ENCODE peak calls at places on chromosomes 4 and X, in eight cellular contexts. One of them, this sample, is unnamed.

GRCh38 chr4:168319486-168320019 is 1.0 kb upstream of the DDX60 start:
- DNase-seq in heart left ventricle: no peak
- DNase-seq in heart right ventricle: no peak
- DNase-seq in lower lobe of right lung: no peak
- DNase-seq in hepatocyte: no peak
- DNase-seq in GM23248: no peak
- DNase-seq in fibroblast of lung: no peak
- DNase-seq in naive thymus-derived CD4-positive, alpha-beta T cell: no peak
- DNase-seq in this sample: no peak

GRCh38 chr4:78370625-78371372 is 180.8 kb upstream of the ANXA3 start:
- DNase-seq in GM23248: peak; percentile 3
- DNase-seq in heart left ventricle: no peak
- DNase-seq in heart right ventricle: no peak
- DNase-seq in hepatocyte: peak; percentile 26
- DNase-seq in fibroblast of lung: no peak
- DNase-seq in naive thymus-derived CD4-positive, alpha-beta T cell: no peak
- DNase-seq in lower lobe of right lung: no peak
- DNase-seq in this sample: no peak

GRCh38 chrX:69257504-69258127 is 92.4 kb upstream of the PJA1 start:
- DNase-seq in heart left ventricle: no peak
- DNase-seq in hepatocyte: no peak
- DNase-seq in lower lobe of right lung: no peak
- DNase-seq in heart right ventricle: no peak
- DNase-seq in GM23248: no peak
- DNase-seq in naive thymus-derived CD4-positive, alpha-beta T cell: no peak
- DNase-seq in fibroblast of lung: no peak
- DNase-seq in this sample: no peak

GRCh38 chr4:5338511-5338910 is 287.2 kb downstream of the STK32B start:
- DNase-seq in lower lobe of right lung: no peak
- DNase-seq in heart left ventricle: no peak
- DNase-seq in naive thymus-derived CD4-positive, alpha-beta T cell: no peak
- DNase-seq in fibroblast of lung: no peak
- DNase-seq in heart right ventricle: no peak
- DNase-seq in hepatocyte: no peak
- DNase-seq in GM23248: peak; percentile 58
- DNase-seq in this sample: no peak

GRCh38 chr4:74320559-74321118 is 12.4 kb downstream of the EPGN start:
- DNase-seq in lower lobe of right lung: peak; percentile 57
- DNase-seq in GM23248: peak; percentile 73
- DNase-seq in naive thymus-derived CD4-positive, alpha-beta T cell: no peak
- DNase-seq in hepatocyte: peak; percentile 82
- DNase-seq in heart right ventricle: no peak
- DNase-seq in heart left ventricle: no peak
- DNase-seq in fibroblast of lung: peak; percentile 80
- DNase-seq in this sample: no peak

GRCh38 chrX:25976683-25977310 is 161.3 kb upstream of the MAGEB18 start:
- DNase-seq in heart right ventricle: no peak
- DNase-seq in GM23248: no peak
- DNase-seq in lower lobe of right lung: no peak
- DNase-seq in fibroblast of lung: no peak
- DNase-seq in hepatocyte: no peak
- DNase-seq in naive thymus-derived CD4-positive, alpha-beta T cell: no peak
- DNase-seq in heart left ventricle: no peak
- DNase-seq in this sample: no peak

GRCh38 chrX:13258052-13258444 is 61.8 kb downstream of the ATXN3L start:
- DNase-seq in heart left ventricle: no peak
- DNase-seq in naive thymus-derived CD4-positive, alpha-beta T cell: no peak
- DNase-seq in lower lobe of right lung: no peak
- DNase-seq in hepatocyte: no peak
- DNase-seq in GM23248: no peak
- DNase-seq in fibroblast of lung: no peak
- DNase-seq in heart right ventricle: no peak
- DNase-seq in this sample: no peak

GRCh38 chr4:153181293-153182080 is 22.8 kb upstream of the TRIM2 start:
- DNase-seq in GM23248: peak; percentile 48
- DNase-seq in heart left ventricle: no peak
- DNase-seq in fibroblast of lung: no peak
- DNase-seq in naive thymus-derived CD4-positive, alpha-beta T cell: no peak
- DNase-seq in hepatocyte: no peak
- DNase-seq in lower lobe of right lung: no peak
- DNase-seq in heart right ventricle: no peak
- DNase-seq in this sample: no peak

GRCh38 chr4:153341575-153342090 is 2.9 kb upstream of the MND1 start:
- DNase-seq in fibroblast of lung: no peak
- DNase-seq in heart right ventricle: no peak
- DNase-seq in naive thymus-derived CD4-positive, alpha-beta T cell: no peak
- DNase-seq in heart left ventricle: no peak
- DNase-seq in hepatocyte: peak; percentile 6
- DNase-seq in GM23248: peak; percentile 53
- DNase-seq in lower lobe of right lung: no peak
- DNase-seq in this sample: no peak

GRCh38 chr4:52091811-52092210 is 40.7 kb downstream of the SPATA18 start:
- DNase-seq in GM23248: peak; percentile 26
- DNase-seq in hepatocyte: peak; percentile 26
- DNase-seq in heart left ventricle: no peak
- DNase-seq in lower lobe of right lung: no peak
- DNase-seq in fibroblast of lung: peak; percentile 59
- DNase-seq in heart right ventricle: no peak
- DNase-seq in naive thymus-derived CD4-positive, alpha-beta T cell: no peak
- DNase-seq in this sample: no peak

GRCh38 chr4:183908284-183908683 is 3.2 kb downstream of the STOX2 start:
- DNase-seq in heart left ventricle: no peak
- DNase-seq in GM23248: no peak
- DNase-seq in lower lobe of right lung: no peak
- DNase-seq in naive thymus-derived CD4-positive, alpha-beta T cell: no peak
- DNase-seq in hepatocyte: no peak
- DNase-seq in fibroblast of lung: no peak
- DNase-seq in heart right ventricle: no peak
- DNase-seq in this sample: no peak

GRCh38 chr4:183905081-183905592 is at the start of gene STOX2:
- DNase-seq in GM23248: peak; percentile 38
- DNase-seq in heart left ventricle: peak; percentile 85
- DNase-seq in hepatocyte: peak; percentile 79
- DNase-seq in lower lobe of right lung: peak; percentile 78
- DNase-seq in fibroblast of lung: peak; percentile 57
- DNase-seq in naive thymus-derived CD4-positive, alpha-beta T cell: peak; percentile 22
- DNase-seq in heart right ventricle: peak; percentile 88
- DNase-seq in this sample: peak; percentile 81

GRCh38 chr4:183905593-183906485 is 732 bp downstream of the STOX2 start:
- DNase-seq in naive thymus-derived CD4-positive, alpha-beta T cell: peak; percentile 23
- DNase-seq in GM23248: peak; percentile 32
- DNase-seq in lower lobe of right lung: peak; percentile 56
- DNase-seq in hepatocyte: peak; percentile 50
- DNase-seq in heart left ventricle: peak; percentile 37
- DNase-seq in heart right ventricle: peak; percentile 44
- DNase-seq in fibroblast of lung: peak; percentile 47
- DNase-seq in this sample: no peak

GRCh38 chr4:183906486-183906735 is 1.3 kb downstream of the STOX2 start:
- DNase-seq in lower lobe of right lung: no peak
- DNase-seq in hepatocyte: no peak
- DNase-seq in fibroblast of lung: no peak
- DNase-seq in heart right ventricle: no peak
- DNase-seq in heart left ventricle: no peak
- DNase-seq in naive thymus-derived CD4-positive, alpha-beta T cell: no peak
- DNase-seq in GM23248: no peak
- DNase-seq in this sample: no peak

DNA sequence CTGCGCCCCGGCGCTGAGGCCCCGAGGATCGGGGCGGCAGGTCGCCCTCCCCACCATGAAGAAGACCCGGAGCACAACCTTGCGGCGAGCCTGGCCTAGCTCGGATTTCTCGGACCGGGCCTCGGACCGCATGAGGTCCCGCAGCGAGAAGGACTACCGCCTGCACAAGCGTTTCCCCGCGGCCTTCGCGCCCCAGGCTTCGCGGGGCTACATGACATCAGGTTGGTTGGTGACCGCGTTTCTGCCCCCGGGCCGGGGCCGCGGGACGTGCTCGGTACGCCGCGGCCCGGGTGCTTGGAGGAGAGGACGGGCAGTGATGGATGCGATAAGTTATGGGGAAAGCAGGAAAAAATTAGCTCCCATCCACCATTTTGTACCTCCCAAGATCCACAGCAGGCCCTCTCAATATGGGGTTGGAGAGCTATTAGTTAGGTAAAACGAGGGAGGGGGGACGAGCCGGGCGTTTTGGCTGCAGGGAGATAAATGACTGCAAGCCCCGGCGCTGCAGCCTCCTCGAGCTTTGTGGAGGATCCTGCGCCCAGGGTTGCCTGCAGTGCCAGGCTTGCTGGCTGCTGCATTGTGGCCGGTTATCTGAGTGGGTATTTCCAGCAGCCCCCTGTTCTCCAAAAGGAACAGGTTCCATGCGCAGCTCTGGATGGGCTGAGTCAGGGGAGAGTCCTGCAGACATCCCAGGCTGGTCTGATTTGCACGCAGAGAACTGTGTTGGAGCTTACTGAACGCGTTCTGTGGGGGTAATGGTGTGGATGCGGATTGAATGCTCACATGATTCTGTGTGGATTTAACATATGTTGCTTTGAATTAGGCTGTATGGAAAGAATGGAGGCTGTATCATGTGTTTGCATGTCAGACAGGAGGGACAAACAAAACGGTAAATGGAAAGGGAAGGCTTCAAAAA is 1.9 kb downstream of the STOX2 start:
- DNase-seq in heart left ventricle: peak; percentile 15
- DNase-seq in lower lobe of right lung: no peak
- DNase-seq in GM23248: peak; percentile 2
- DNase-seq in naive thymus-derived CD4-positive, alpha-beta T cell: no peak
- DNase-seq in fibroblast of lung: peak; percentile 7
- DNase-seq in hepatocyte: peak; percentile 18
- DNase-seq in heart right ventricle: no peak
- DNase-seq in this sample: no peak
- H3K4me3 ChIP-seq in heart left ventricle: peak overlapping the region; percentile 85
- H3K4me3 ChIP-seq in lower lobe of right lung: peak overlapping the region; percentile 68
- H3K4me3 ChIP-seq in GM23248: no peak overlapping the region
- H3K4me3 ChIP-seq in naive thymus-derived CD4-positive, alpha-beta T cell: no peak overlapping the region
- H3K4me3 ChIP-seq in fibroblast of lung: peak overlapping the region; percentile 46
- H3K4me3 ChIP-seq in hepatocyte: peak overlapping the region; percentile 57
- H3K4me3 ChIP-seq in heart right ventricle: peak overlapping the region; percentile 71
- H3K4me3 ChIP-seq in this sample: peak overlapping the region; percentile 76

GRCh38 chrX:51281758-51282318 is 50.8 kb upstream of the NUDT10 start:
- DNase-seq in heart right ventricle: no peak
- DNase-seq in GM23248: no peak
- DNase-seq in hepatocyte: no peak
- DNase-seq in heart left ventricle: no peak
- DNase-seq in fibroblast of lung: no peak
- DNase-seq in naive thymus-derived CD4-positive, alpha-beta T cell: no peak
- DNase-seq in lower lobe of right lung: no peak
- DNase-seq in this sample: no peak
- H3K4me1 ChIP-seq in heart right ventricle: no peaks in the 10 kb centered on the region
- H3K4me1 ChIP-seq in GM23248: no peaks in the 10 kb centered on the region
- H3K4me1 ChIP-seq in hepatocyte: no peaks in the 10 kb centered on the region
- H3K4me1 ChIP-seq in heart left ventricle: no peaks in the 10 kb centered on the region
- H3K4me1 ChIP-seq in fibroblast of lung: no peaks in the 10 kb centered on the region
- H3K4me1 ChIP-seq in naive thymus-derived CD4-positive, alpha-beta T cell: no peaks in the 10 kb centered on the region
- H3K4me1 ChIP-seq in lower lobe of right lung: no peaks in the 10 kb centered on the region
- H3K4me1 ChIP-seq in this sample: no peaks in the 10 kb centered on the region

GRCh38 chr4:110633358-110634319 is 10.8 kb upstream of the PITX2 start:
- DNase-seq in lower lobe of right lung: no peak
- DNase-seq in GM23248: no peak
- DNase-seq in heart left ventricle: no peak
- DNase-seq in fibroblast of lung: no peak
- DNase-seq in hepatocyte: no peak
- DNase-seq in naive thymus-derived CD4-positive, alpha-beta T cell: no peak
- DNase-seq in heart right ventricle: no peak
- DNase-seq in this sample: no peak
- H3K27me3 ChIP-seq in lower lobe of right lung: peaks cover 99% of the 10 kb centered on the region
- H3K27me3 ChIP-seq in GM23248: no peaks in the 10 kb centered on the region
- H3K27me3 ChIP-seq in heart left ventricle: peaks cover 100% of the 10 kb centered on the region
- H3K27me3 ChIP-seq in fibroblast of lung: peaks cover 83% of the 10 kb centered on the region
- H3K27me3 ChIP-seq in hepatocyte: peaks cover 58% of the 10 kb centered on the region
- H3K27me3 ChIP-seq in naive thymus-derived CD4-positive, alpha-beta T cell: peaks cover 3% of the 10 kb centered on the region
- H3K27me3 ChIP-seq in heart right ventricle: peaks cover 100% of the 10 kb centered on the region
- H3K27me3 ChIP-seq in this sample: peaks cover 27% of the 10 kb centered on the region

GRCh38 chr4:148573284-148573683 is 131.1 kb upstream of the NR3C2 start:
- DNase-seq in fibroblast of lung: no peak
- DNase-seq in hepatocyte: no peak
- DNase-seq in heart left ventricle: no peak
- DNase-seq in lower lobe of right lung: no peak
- DNase-seq in GM23248: no peak
- DNase-seq in naive thymus-derived CD4-positive, alpha-beta T cell: no peak
- DNase-seq in heart right ventricle: no peak
- DNase-seq in this sample: no peak
- H3K4me3 ChIP-seq in fibroblast of lung: no peak overlapping the region
- H3K4me3 ChIP-seq in hepatocyte: no peak overlapping the region
- H3K4me3 ChIP-seq in heart left ventricle: no peak overlapping the region
- H3K4me3 ChIP-seq in lower lobe of right lung: no peak overlapping the region
- H3K4me3 ChIP-seq in GM23248: no peak overlapping the region
- H3K4me3 ChIP-seq in naive thymus-derived CD4-positive, alpha-beta T cell: no peak overlapping the region
- H3K4me3 ChIP-seq in heart right ventricle: no peak overlapping the region
- H3K4me3 ChIP-seq in this sample: no peak overlapping the region

DNA sequence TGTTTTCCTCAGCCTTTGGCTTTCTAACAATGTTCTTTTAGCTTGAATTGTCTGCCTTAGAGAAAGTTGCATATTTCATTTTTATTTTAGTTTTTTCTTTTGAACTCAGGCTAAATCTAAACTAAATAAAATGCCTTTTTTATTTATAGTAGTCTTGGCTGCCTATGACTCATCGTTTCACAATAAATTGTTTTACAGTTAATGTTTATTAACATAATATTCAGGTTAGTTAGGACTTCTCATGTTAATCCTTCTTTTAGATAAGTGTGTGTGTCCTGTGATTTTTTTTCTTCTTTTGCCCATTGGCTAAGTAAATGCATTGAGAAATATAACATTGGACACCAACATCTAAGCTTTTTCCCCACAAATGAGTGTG is 1.6 kb downstream of the RP2 start:
- DNase-seq in heart right ventricle: no peak
- DNase-seq in fibroblast of lung: peak; percentile 44
- DNase-seq in naive thymus-derived CD4-positive, alpha-beta T cell: no peak
- DNase-seq in GM23248: peak; percentile 50
- DNase-seq in hepatocyte: no peak
- DNase-seq in heart left ventricle: no peak
- DNase-seq in lower lobe of right lung: no peak
- DNase-seq in this sample: no peak
- H3K4me1 ChIP-seq in heart right ventricle: peaks cover 19% of the 10 kb centered on the region
- H3K4me1 ChIP-seq in fibroblast of lung: no peaks in the 10 kb centered on the region
- H3K4me1 ChIP-seq in naive thymus-derived CD4-positive, alpha-beta T cell: no peaks in the 10 kb centered on the region
- H3K4me1 ChIP-seq in GM23248: peaks cover 30% of the 10 kb centered on the region
- H3K4me1 ChIP-seq in hepatocyte: no peaks in the 10 kb centered on the region
- H3K4me1 ChIP-seq in heart left ventricle: peaks cover 27% of the 10 kb centered on the region
- H3K4me1 ChIP-seq in lower lobe of right lung: peaks cover 29% of the 10 kb centered on the region
- H3K4me1 ChIP-seq in this sample: no peaks in the 10 kb centered on the region

GRCh38 chrX:120813982-120814381 is 61.7 kb downstream of the CT47B1 start:
- DNase-seq in hepatocyte: no peak
- DNase-seq in heart left ventricle: no peak
- DNase-seq in lower lobe of right lung: no peak
- DNase-seq in heart right ventricle: no peak
- DNase-seq in naive thymus-derived CD4-positive, alpha-beta T cell: no peak
- DNase-seq in fibroblast of lung: no peak
- DNase-seq in GM23248: no peak
- DNase-seq in this sample: no peak
- H3K27me3 ChIP-seq in hepatocyte: no peaks in the 10 kb centered on the region
- H3K27me3 ChIP-seq in heart left ventricle: no peaks in the 10 kb centered on the region
- H3K27me3 ChIP-seq in lower lobe of right lung: no peaks in the 10 kb centered on the region
- H3K27me3 ChIP-seq in heart right ventricle: no peaks in the 10 kb centered on the region
- H3K27me3 ChIP-seq in naive thymus-derived CD4-positive, alpha-beta T cell: no peaks in the 10 kb centered on the region
- H3K27me3 ChIP-seq in fibroblast of lung: no peaks in the 10 kb centered on the region
- H3K27me3 ChIP-seq in GM23248: no peaks in the 10 kb centered on the region
- H3K27me3 ChIP-seq in this sample: no peaks in the 10 kb centered on the region

This sample was measured in ascending aorta.